ENCODE peak calls at places on chromosomes 12 and 14, in four cellular contexts. O, H, I and N are unnamed samples.

GRCh38 chr12:113462117-113462774 is 9.4 kb downstream of the LHX5 start:
- DNase-seq in O (peak; percentile 89), H (peak; percentile 75), I (peak; percentile 57), N (peak; percentile 52)

GRCh38 chr12:51011960-51012359 is 14.2 kb downstream of the SLC11A2 start:
- DNase-seq in O (peak; percentile 70), H (no peak), I (no peak), N (no peak)

GRCh38 chr12:29807125-29807524 is 23.4 kb upstream of the TMTC1 start:
- DNase-seq in O (no peak), H (peak; percentile 81), I (no peak), N (no peak)

GRCh38 chr12:93704122-93704521 is 26.9 kb downstream of the CRADD start:
- DNase-seq in O (no peak), H (peak; percentile 44), I (no peak), N (no peak)

GRCh38 chr12:20339060-20339459 is 29.3 kb upstream of the PDE3A start:
- DNase-seq in O (no peak), H (no peak), I (no peak), N (no peak)

GRCh38 chr14:105496831-105497591 is 6.0 kb downstream of the TEDC1 start:
- DNase-seq in O (peak; percentile 65), H (no peak), I (no peak), N (no peak)

GRCh38 chr12:123633379-123634141 is at the start of the genes EIF2B1 and GTF2H3:
- DNase-seq in O (peak; percentile 98), H (peak; percentile 96), I (peak; percentile 96), N (peak; percentile 88)

GRCh38 chr12:34287986-34288962 is 266.0 kb downstream of the ALG10 start:
- DNase-seq in O (no peak), H (no peak), I (no peak), N (no peak)

GRCh38 chr14:74302160-74302628 is 540 bp downstream of the ABCD4 start:
- DNase-seq in O (no peak), H (peak; percentile 62), I (peak; percentile 50), N (peak; percentile 64)

GRCh38 chr12:98431089-98431488 is 84.3 kb upstream of the TMPO start:
- DNase-seq in O (no peak), H (no peak), I (no peak), N (no peak)

GRCh38 chr14:96204151-96205058 is at the start of gene BDKRB2:
- DNase-seq in O (peak; percentile 82), H (peak; percentile 91), I (peak; percentile 88), N (no peak)

GRCh38 chr12:30882706-30883105 is 43.8 kb upstream of the TSPAN11 start:
- DNase-seq in O (no peak), H (peak; percentile 12), I (no peak), N (no peak)

GRCh38 chr12:122422769-122423257 is 344 bp upstream of the CLIP1 start:
- DNase-seq in O (no peak), H (peak; percentile 70), I (peak; percentile 62), N (peak; percentile 50)

GRCh38 chr12:953776-954175 is 4.3 kb upstream of the RAD52 start:
- DNase-seq in O (no peak), H (peak; percentile 63), I (no peak), N (no peak)

GRCh38 chr12:53054112-53054878 is 4.4 kb downstream of the TNS2 start:
- DNase-seq in O (peak; percentile 97), H (peak; percentile 90), I (peak; percentile 84), N (peak; percentile 93)

GRCh38 chr12:107891967-107892366 is 117.5 kb downstream of the ASCL4 start:
- DNase-seq in O (no peak), H (peak; percentile 3), I (no peak), N (no peak)

GRCh38 chr14:75981426-75981825 is 369 bp downstream of the TGFB3 start:
- DNase-seq in O (no peak), H (no peak), I (peak; percentile 50), N (peak; percentile 57)

GRCh38 chr12:65152586-65152985 is 16.8 kb upstream of the LEMD3 start:
- DNase-seq in O (no peak), H (peak; percentile 51), I (no peak), N (no peak)

GRCh38 chr12:9615420-9616135 is 7.9 kb upstream of the KLRB1 start:
- DNase-seq in O (no peak), H (no peak), I (no peak), N (no peak)

GRCh38 chr12:6697584-6698351 is 2.8 kb downstream of the PIANP start:
- DNase-seq in O (no peak), H (peak; percentile 52), I (no peak), N (no peak)

GRCh38 chr12:15152864-15153263 is 68.4 kb downstream of the RERG start:
- DNase-seq in O (no peak), H (peak; percentile 83), I (no peak), N (no peak)

GRCh38 chr14:99579903-99580570 is 24.0 kb downstream of the CCDC85C start:
- DNase-seq in O (peak; percentile 83), H (no peak), I (no peak), N (no peak)

GRCh38 chr12:65156366-65156831 is 13.0 kb upstream of the LEMD3 start:
- DNase-seq in O (no peak), H (no peak), I (no peak), N (no peak)

GRCh38 chr14:41642402-41643195 is 35.9 kb downstream of the LRFN5 start:
- DNase-seq in O (no peak), H (no peak), I (peak; percentile 35), N (no peak)

GRCh38 chr12:15526033-15526432 is 203.7 kb downstream of the PTPRO start:
- DNase-seq in O (no peak), H (no peak), I (no peak), N (no peak)

GRCh38 chr14:61940669-61941420 is 178.6 kb downstream of the SNAPC1 start:
- DNase-seq in O (no peak), H (no peak), I (no peak), N (no peak)

GRCh38 chr12:64806593-64806992 is 17.9 kb upstream of the TBC1D30 start:
- DNase-seq in O (no peak), H (peak; percentile 78), I (no peak), N (no peak)

GRCh38 chr14:78835909-78836308 is 665.7 kb downstream of the NRXN3 start:
- DNase-seq in O (no peak), H (no peak), I (no peak), N (no peak)

GRCh38 chr12:52434760-52435530 is 774 bp upstream of the KRT75 start:
- DNase-seq in O (no peak), H (no peak), I (no peak), N (no peak)

GRCh38 chr12:15404485-15404884 is 82.2 kb downstream of the PTPRO start:
- DNase-seq in O (no peak), H (peak; percentile 35), I (no peak), N (no peak)

GRCh38 chr14:66624319-66624937 is 116.5 kb downstream of the GPHN start:
- DNase-seq in O (peak; percentile 54), H (peak; percentile 82), I (peak; percentile 62), N (peak; percentile 56)

GRCh38 chr14:29645117-29645516 is 282.5 kb downstream of the PRKD1 start:
- DNase-seq in O (no peak), H (no peak), I (no peak), N (no peak)

GRCh38 chr12:29066061-29066588 is 83.0 kb upstream of the FAR2 start:
- DNase-seq in O (no peak), H (peak; percentile 85), I (no peak), N (peak; percentile 99)

GRCh38 chr12:101891462-101891971 is 14.1 kb downstream of the DRAM1 start:
- DNase-seq in O (peak; percentile 77), H (peak; percentile 72), I (no peak), N (no peak)

GRCh38 chr14:58107947-58108552 is 44.0 kb downstream of the ARMH4 start:
- DNase-seq in O (no peak), H (peak; percentile 88), I (peak; percentile 64), N (peak; percentile 13)